ENCODE peak calls at places on chromosome 22, in four cellular contexts. One of them, this sample, is unnamed.

GRCh38 chr22:46568102-46568809 is 30.8 kb upstream of the CELSR1 start:
- DNase-seq in ecto neural progenitor cell: no peak
- DNase-seq in activated naive CD8-positive, alpha-beta T cell treated with anti-CD3 and anti-CD28 coated beads for 36 hours: no peak
- DNase-seq in amygdala: no peak
- DNase-seq in this sample: no peak

GRCh38 chr22:37196539-37197450 is 8.7 kb upstream of the C1QTNF6 start:
- DNase-seq in ecto neural progenitor cell: no peak
- DNase-seq in activated naive CD8-positive, alpha-beta T cell treated with anti-CD3 and anti-CD28 coated beads for 36 hours: no peak
- DNase-seq in amygdala: peak
- DNase-seq in this sample: no peak

GRCh38 chr22:33519140-33519973 is 400.9 kb downstream of the LARGE1 start:
- DNase-seq in activated naive CD8-positive, alpha-beta T cell treated with anti-CD3 and anti-CD28 coated beads for 36 hours: no peak
- DNase-seq in amygdala: peak
- DNase-seq in ecto neural progenitor cell: peak
- DNase-seq in this sample: no peak

GRCh38 chr22:39135092-39135896 is 17.2 kb downstream of the CBX7 start:
- DNase-seq in activated naive CD8-positive, alpha-beta T cell treated with anti-CD3 and anti-CD28 coated beads for 36 hours: peak
- DNase-seq in ecto neural progenitor cell: peak
- DNase-seq in amygdala: no peak
- DNase-seq in this sample: peak

GRCh38 chr22:36816338-36816634 is 549 bp downstream of the PVALB start:
- DNase-seq in activated naive CD8-positive, alpha-beta T cell treated with anti-CD3 and anti-CD28 coated beads for 36 hours: no peak
- DNase-seq in amygdala: no peak
- DNase-seq in ecto neural progenitor cell: no peak
- DNase-seq in this sample: no peak

GRCh38 chr22:30809086-30809485 is 114.4 kb downstream of the OSBP2 start:
- DNase-seq in amygdala: no peak
- DNase-seq in ecto neural progenitor cell: no peak
- DNase-seq in activated naive CD8-positive, alpha-beta T cell treated with anti-CD3 and anti-CD28 coated beads for 36 hours: no peak
- DNase-seq in this sample: no peak

GRCh38 chr22:17411213-17411612 is 42.0 kb downstream of the CECR2 start:
- DNase-seq in ecto neural progenitor cell: no peak
- DNase-seq in activated naive CD8-positive, alpha-beta T cell treated with anti-CD3 and anti-CD28 coated beads for 36 hours: no peak
- DNase-seq in amygdala: no peak
- DNase-seq in this sample: no peak

GRCh38 chr22:44907765-44908737 is 101.8 kb downstream of the PHF21B start:
- DNase-seq in ecto neural progenitor cell: no peak
- DNase-seq in amygdala: no peak
- DNase-seq in activated naive CD8-positive, alpha-beta T cell treated with anti-CD3 and anti-CD28 coated beads for 36 hours: no peak
- DNase-seq in this sample: no peak

GRCh38 chr22:26848244-26848920 is 191.0 kb downstream of the MIAT start:
- DNase-seq in amygdala: no peak
- DNase-seq in ecto neural progenitor cell: peak
- DNase-seq in activated naive CD8-positive, alpha-beta T cell treated with anti-CD3 and anti-CD28 coated beads for 36 hours: no peak
- DNase-seq in this sample: no peak

GRCh38 chr22:22462813-22463567 is 45.6 kb downstream of the ZNF280B start:
- DNase-seq in activated naive CD8-positive, alpha-beta T cell treated with anti-CD3 and anti-CD28 coated beads for 36 hours: no peak
- DNase-seq in amygdala: no peak
- DNase-seq in ecto neural progenitor cell: no peak
- DNase-seq in this sample: no peak

GRCh38 chr22:21861290-21861848 is 6.1 kb downstream of the MAPK1 start:
- DNase-seq in activated naive CD8-positive, alpha-beta T cell treated with anti-CD3 and anti-CD28 coated beads for 36 hours: no peak
- DNase-seq in ecto neural progenitor cell: no peak
- DNase-seq in amygdala: no peak
- DNase-seq in this sample: no peak

GRCh38 chr22:44543781-44544181 is 45.7 kb upstream of the RTL6 start:
- DNase-seq in amygdala: no peak
- DNase-seq in activated naive CD8-positive, alpha-beta T cell treated with anti-CD3 and anti-CD28 coated beads for 36 hours: no peak
- DNase-seq in ecto neural progenitor cell: peak
- DNase-seq in this sample: no peak

GRCh38 chr22:40400173-40400572 is 29.8 kb downstream of the SGSM3 start:
- DNase-seq in amygdala: no peak
- DNase-seq in activated naive CD8-positive, alpha-beta T cell treated with anti-CD3 and anti-CD28 coated beads for 36 hours: no peak
- DNase-seq in ecto neural progenitor cell: no peak
- DNase-seq in this sample: no peak

GRCh38 chr22:31230871-31231621 is 18.9 kb downstream of the LIMK2 start:
- DNase-seq in ecto neural progenitor cell: no peak
- DNase-seq in amygdala: no peak
- DNase-seq in activated naive CD8-positive, alpha-beta T cell treated with anti-CD3 and anti-CD28 coated beads for 36 hours: no peak
- DNase-seq in this sample: no peak

GRCh38 chr22:30195245-30196140 is 51.1 kb downstream of the LIF start:
- DNase-seq in amygdala: no peak
- DNase-seq in ecto neural progenitor cell: no peak
- DNase-seq in activated naive CD8-positive, alpha-beta T cell treated with anti-CD3 and anti-CD28 coated beads for 36 hours: no peak
- DNase-seq in this sample: no peak

GRCh38 chr22:34761111-34761510 is 304.8 kb upstream of the ISX start:
- DNase-seq in ecto neural progenitor cell: no peak
- DNase-seq in amygdala: no peak
- DNase-seq in activated naive CD8-positive, alpha-beta T cell treated with anti-CD3 and anti-CD28 coated beads for 36 hours: no peak
- DNase-seq in this sample: no peak

GRCh38 chr22:43820671-43821305 is 8.7 kb upstream of the EFCAB6 start:
- DNase-seq in ecto neural progenitor cell: peak
- DNase-seq in amygdala: no peak
- DNase-seq in activated naive CD8-positive, alpha-beta T cell treated with anti-CD3 and anti-CD28 coated beads for 36 hours: no peak
- DNase-seq in this sample: peak

GRCh38 chr22:43114958-43115357 is 4.4 kb downstream of the BIK start:
- DNase-seq in activated naive CD8-positive, alpha-beta T cell treated with anti-CD3 and anti-CD28 coated beads for 36 hours: no peak
- DNase-seq in amygdala: no peak
- DNase-seq in ecto neural progenitor cell: no peak
- DNase-seq in this sample: no peak

GRCh38 chr22:44684506-44685383 is 17.3 kb upstream of the PRR5 start:
- DNase-seq in amygdala: peak
- DNase-seq in activated naive CD8-positive, alpha-beta T cell treated with anti-CD3 and anti-CD28 coated beads for 36 hours: peak
- DNase-seq in ecto neural progenitor cell: peak
- DNase-seq in this sample: peak

GRCh38 chr22:19739911-19740449 is 16.6 kb downstream of the GP1BB start:
- DNase-seq in ecto neural progenitor cell: no peak
- DNase-seq in activated naive CD8-positive, alpha-beta T cell treated with anti-CD3 and anti-CD28 coated beads for 36 hours: no peak
- DNase-seq in amygdala: no peak
- DNase-seq in this sample: no peak

GRCh38 chr22:47001288-47001687 is 238.8 kb downstream of the TBC1D22A start:
- DNase-seq in ecto neural progenitor cell: no peak
- DNase-seq in amygdala: no peak
- DNase-seq in activated naive CD8-positive, alpha-beta T cell treated with anti-CD3 and anti-CD28 coated beads for 36 hours: no peak
- DNase-seq in this sample: no peak

GRCh38 chr22:33105501-33105911 is 47.3 kb upstream of the SYN3 start:
- DNase-seq in activated naive CD8-positive, alpha-beta T cell treated with anti-CD3 and anti-CD28 coated beads for 36 hours: no peak
- DNase-seq in amygdala: no peak
- DNase-seq in ecto neural progenitor cell: no peak
- DNase-seq in this sample: no peak

GRCh38 chr22:46586123-46586519 is 34.1 kb upstream of the GRAMD4 start:
- DNase-seq in amygdala: no peak
- DNase-seq in activated naive CD8-positive, alpha-beta T cell treated with anti-CD3 and anti-CD28 coated beads for 36 hours: no peak
- DNase-seq in ecto neural progenitor cell: no peak
- DNase-seq in this sample: no peak

GRCh38 chr22:29435236-29435635 is 3.1 kb upstream of the RFPL1 start:
- DNase-seq in activated naive CD8-positive, alpha-beta T cell treated with anti-CD3 and anti-CD28 coated beads for 36 hours: no peak
- DNase-seq in ecto neural progenitor cell: no peak
- DNase-seq in amygdala: no peak
- DNase-seq in this sample: no peak

GRCh38 chr22:24496234-24496633 is 1.1 kb downstream of the UPB1 start:
- DNase-seq in ecto neural progenitor cell: no peak
- DNase-seq in activated naive CD8-positive, alpha-beta T cell treated with anti-CD3 and anti-CD28 coated beads for 36 hours: no peak
- DNase-seq in amygdala: no peak
- DNase-seq in this sample: no peak

GRCh38 chr22:29011868-29012428 is 49.7 kb downstream of the C22orf31 start:
- DNase-seq in ecto neural progenitor cell: no peak
- DNase-seq in amygdala: no peak
- DNase-seq in activated naive CD8-positive, alpha-beta T cell treated with anti-CD3 and anti-CD28 coated beads for 36 hours: no peak
- DNase-seq in this sample: no peak

GRCh38 chr22:16965083-16965482 is 42.9 kb downstream of the GAB4 start:
- DNase-seq in activated naive CD8-positive, alpha-beta T cell treated with anti-CD3 and anti-CD28 coated beads for 36 hours: no peak
- DNase-seq in amygdala: no peak
- DNase-seq in ecto neural progenitor cell: no peak
- DNase-seq in this sample: no peak

This sample was measured in H1.